ENCODE peak calls at places on chromosomes 13 and 19, in ten cellular contexts. F, T, Y, C, X, A, B, V, D and U are unnamed samples.
A peak's percentile ranks its signal among the peaks of the same experiment; 100 is the strongest.

GRCh38 chr13:110354715-110355473 is 47.8 kb downstream of the COL4A2 start:
- DNase-seq in D (no peak), V (peak; percentile 18), A (no peak), F (no peak), X (no peak), Y (no peak), T (no peak), B (no peak), C (no peak), U (no peak)

GRCh38 chr13:109776575-109776974 is 9.8 kb downstream of the IRS2 start:
- DNase-seq in X (no peak), V (no peak), T (no peak), C (no peak), A (no peak), D (peak; percentile 18), Y (no peak), F (no peak), B (no peak), U (no peak)

GRCh38 chr13:84760956-84761355 is 878.7 kb upstream of the SLITRK1 start:
- DNase-seq in F (no peak), D (no peak), T (no peak), A (no peak), V (no peak), C (no peak), Y (no peak), B (no peak), X (no peak), U (no peak)

GRCh38 chr19:51689751-51690358 is 3.3 kb upstream of the SPACA6 start:
- DNase-seq in Y (peak; percentile 67), X (peak; percentile 55), C (no peak), F (peak; percentile 24), T (peak; percentile 28), A (no peak), B (peak; percentile 64), V (peak; percentile 87), D (no peak), U (no peak)

GRCh38 chr19:38511074-38511708 is 77.7 kb downstream of the RYR1 start:
- DNase-seq in T (no peak), X (no peak), F (no peak), V (no peak), C (no peak), B (no peak), A (no peak), D (no peak), Y (no peak), U (no peak)

GRCh38 chr13:77896977-77897376 is 21.7 kb downstream of the EDNRB start:
- DNase-seq in B (peak; percentile 55), C (no peak), Y (no peak), D (peak; percentile 16), T (peak; percentile 87), V (no peak), A (no peak), F (no peak), X (no peak), U (no peak)

GRCh38 chr13:53382008-53382407 is 353.4 kb downstream of the OLFM4 start:
- DNase-seq in X (no peak), F (no peak), V (no peak), C (no peak), A (no peak), D (no peak), T (no peak), Y (no peak), B (no peak), U (no peak)

GRCh38 chr13:49980266-49980665 is 16.6 kb upstream of the TRIM13 start:
- DNase-seq in Y (no peak), C (no peak), T (no peak), A (no peak), V (no peak), F (no peak), D (no peak), B (peak; percentile 10), X (no peak), U (no peak)

GRCh38 chr19:49684983-49685553 is 4.3 kb upstream of the ADM5 start:
- DNase-seq in T (no peak), C (no peak), V (no peak), A (no peak), F (no peak), X (no peak), Y (no peak), D (no peak), B (no peak), U (no peak)

GRCh38 chr13:98546402-98546801 is 30.5 kb downstream of the STK24 start:
- DNase-seq in B (no peak), X (no peak), F (no peak), C (no peak), T (no peak), A (no peak), D (no peak), Y (no peak), V (no peak), U (no peak)

GRCh38 chr19:56740478-56740877 is 68.9 kb upstream of the ZNF835 start:
- DNase-seq in B (no peak), F (no peak), D (no peak), T (no peak), Y (no peak), A (no peak), X (no peak), V (no peak), C (no peak), U (no peak)

GRCh38 chr19:37914908-37915307 is 7.9 kb downstream of the SIPA1L3 start:
- DNase-seq in C (no peak), X (no peak), D (no peak), Y (no peak), F (no peak), A (no peak), B (no peak), T (no peak), V (no peak), U (no peak)

DNA sequence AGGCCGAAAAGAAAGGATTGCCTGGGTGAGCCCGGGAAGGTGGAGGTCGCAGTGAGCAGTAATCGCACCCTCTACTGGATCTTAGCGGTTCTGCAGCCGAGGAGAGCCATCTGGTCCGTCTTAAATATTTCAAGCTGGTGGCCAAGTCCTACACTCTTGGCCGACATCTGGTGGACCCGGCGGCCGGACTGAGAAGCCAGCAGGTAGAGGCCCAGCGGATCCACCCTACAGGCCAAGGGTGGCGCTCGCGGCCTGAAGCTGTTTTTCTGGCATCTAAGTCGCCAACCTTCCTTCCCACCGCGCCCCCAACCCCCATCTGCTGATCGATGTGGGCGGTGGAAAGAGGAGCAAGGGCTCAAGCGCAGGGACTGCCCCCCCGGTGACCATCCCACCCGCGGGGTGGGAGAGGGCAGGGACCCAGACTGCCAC is 46.5 kb upstream of the ZNF730 start:
- DNase-seq in B (peak; percentile 49), C (no peak), X (no peak), T (peak; percentile 63), V (no peak), A (no peak), D (no peak), Y (peak; percentile 24), F (peak; percentile 46), U (no peak)
- H3K4me3 ChIP-seq in B (no peak overlapping the region), C (no peak overlapping the region), X (peak overlapping the region; percentile 27), T (no peak overlapping the region), V (no peak overlapping the region), A (peak overlapping the region; percentile 44), D (no peak overlapping the region), Y (no peak overlapping the region), F (peak overlapping the region; percentile 12), U (no peak overlapping the region)

GRCh38 chr19:12825259-12826131 is 8.9 kb downstream of the RTBDN start:
- DNase-seq in Y (peak; percentile 85), T (peak; percentile 52), C (no peak), V (no peak), F (no peak), X (no peak), A (no peak), B (no peak), D (peak; percentile 24), U (no peak)
- TF ChIP-seq CTCF in Y (peak; percentile 64), T (peak; percentile 39), C (no peak), V (no peak), F (peak; percentile 62), X (peak; percentile 42), A (peak; percentile 47), B (peak; percentile 34), D (peak; percentile 50), U (peak; percentile 49)

GRCh38 chr19:43310221-43310620 is 40.9 kb upstream of the PSG9 start:
- DNase-seq in B (no peak), V (no peak), X (no peak), A (no peak), F (no peak), C (no peak), D (peak; percentile 79), T (no peak), Y (no peak), U (no peak)

GRCh38 chr19:43311706-43312105 is 41.8 kb upstream of the CD177 start:
- DNase-seq in X (no peak), Y (no peak), B (no peak), A (peak; percentile 26), V (no peak), F (no peak), C (no peak), T (no peak), D (no peak), U (no peak)

GRCh38 chr19:43308244-43308815 is 39.0 kb upstream of the PSG9 start:
- DNase-seq in A (no peak), X (no peak), C (no peak), V (no peak), D (no peak), Y (no peak), F (no peak), B (no peak), T (no peak), U (no peak)

GRCh38 chr19:43313711-43314495 is 39.6 kb upstream of the CD177 start:
- DNase-seq in T (no peak), D (no peak), Y (no peak), V (no peak), B (no peak), X (no peak), A (no peak), F (no peak), C (no peak), U (no peak)

DNA sequence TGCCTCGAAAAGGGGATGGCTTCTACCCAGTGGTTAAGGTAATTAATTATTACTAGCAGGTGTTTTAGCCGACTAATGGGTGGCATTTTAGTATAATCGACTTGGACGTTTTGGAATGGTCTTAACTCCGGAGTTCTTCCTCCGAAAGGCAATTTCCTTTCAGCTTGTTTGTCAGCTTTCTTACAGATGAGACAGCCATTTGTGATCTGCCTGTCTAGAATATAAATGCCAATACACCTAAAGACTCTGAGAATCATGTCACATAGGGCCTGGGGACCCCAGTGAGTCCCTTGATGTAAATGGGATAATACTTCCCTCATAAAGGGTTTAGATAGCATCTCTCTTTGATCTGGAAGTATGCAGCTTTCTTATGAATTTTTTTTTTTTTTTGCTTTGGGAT is 41.9 kb upstream of the PSG9 start:
- DNase-seq in D (no peak), C (no peak), X (no peak), B (no peak), F (no peak), A (no peak), Y (no peak), V (no peak), T (no peak), U (no peak)
- H3K4me3 ChIP-seq in D (no peak overlapping the region), C (no peak overlapping the region), X (no peak overlapping the region), B (no peak overlapping the region), F (no peak overlapping the region), A (no peak overlapping the region), Y (no peak overlapping the region), V (no peak overlapping the region), T (no peak overlapping the region), U (no peak overlapping the region)

DNA sequence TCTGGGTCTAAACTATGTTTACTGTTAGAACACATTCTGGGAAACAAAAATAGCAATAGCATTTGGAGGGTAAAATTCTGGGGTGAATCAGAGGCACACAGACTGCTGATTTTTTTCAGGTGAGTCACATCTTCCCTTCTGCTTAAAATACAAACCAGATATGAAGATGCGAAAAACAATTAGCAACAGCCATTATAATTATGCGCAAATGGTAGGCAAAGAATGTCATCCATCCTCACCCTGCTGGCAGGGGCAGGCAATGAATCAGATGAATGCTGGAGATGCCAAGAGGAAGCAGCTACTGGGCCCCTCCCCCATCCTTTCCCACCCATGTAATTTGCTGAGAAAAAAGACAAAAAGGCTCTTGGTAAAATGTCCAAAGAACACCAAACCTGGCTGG is 282.9 kb downstream of the KLF5 start:
- DNase-seq in C (no peak), D (peak; percentile 46), Y (no peak), T (peak; percentile 70), X (no peak), F (peak; percentile 11), V (no peak), A (peak; percentile 54), B (peak; percentile 29), U (no peak)
- TF ChIP-seq CTCF in C (no peak), D (no peak), Y (no peak), T (peak; percentile 7), X (no peak), F (peak; percentile 14), V (no peak), A (no peak), B (no peak), U (peak; percentile 14)